ENCODE peak calls at places on chromosomes 12 and 14, in ten cellular contexts. D, A, O, B, V, U, P, Q, S and Z are unnamed samples. For H3K4me1 and H3K9me3, the result is how much of the 10 kb centered on the place peaks cover.

GRCh38 chr12:108846320-108846719 is 11.1 kb downstream of the SSH1 start:
- DNase-seq in D (no peak), A (no peak), O (no peak), B (peak), V (no peak), U (no peak), P (no peak), Q (peak), S (no peak), Z (no peak)

GRCh38 chr12:55188974-55189556 is 31.8 kb upstream of the OR10A7 start:
- DNase-seq in D (peak), A (peak), O (peak), B (peak), V (no peak), U (peak), P (no peak), Q (no peak), S (peak), Z (no peak)

GRCh38 chr12:130696377-130696776 is 19.7 kb downstream of the RIMBP2 start:
- DNase-seq in D (no peak), A (no peak), O (no peak), B (no peak), V (no peak), U (no peak), P (no peak), Q (no peak), S (no peak), Z (no peak)

GRCh38 chr14:63840981-63841380 is 11.8 kb upstream of the SYNE2 start:
- DNase-seq in D (peak), A (peak), O (no peak), B (no peak), V (no peak), U (no peak), P (no peak), Q (no peak), S (peak), Z (peak)

GRCh38 chr14:31090872-31091764 is 64.9 kb upstream of the STRN3 start:
- DNase-seq in D (no peak), A (no peak), O (peak), B (peak), V (no peak), U (peak), P (peak), Q (peak), S (no peak), Z (no peak)

GRCh38 chr12:75665216-75665615 is 153.8 kb upstream of the KRR1 start:
- DNase-seq in D (no peak), A (no peak), O (no peak), B (peak), V (no peak), U (peak), P (no peak), Q (no peak), S (no peak), Z (no peak)

GRCh38 chr12:131735863-131736806 is 25.2 kb downstream of the SFSWAP start:
- DNase-seq in D (no peak), A (no peak), O (no peak), B (no peak), V (no peak), U (no peak), P (no peak), Q (peak), S (no peak), Z (no peak)

GRCh38 chr12:120588371-120588770 is 7.2 kb upstream of the POP5 start:
- DNase-seq in D (no peak), A (no peak), O (no peak), B (no peak), V (no peak), U (no peak), P (no peak), Q (no peak), S (no peak), Z (no peak)

GRCh38 chr12:108921946-108922345 is 42.1 kb downstream of the DAO start:
- DNase-seq in D (no peak), A (no peak), O (no peak), B (no peak), V (no peak), U (no peak), P (no peak), Q (no peak), S (no peak), Z (no peak)

GRCh38 chr14:68784298-68784910 is 8.5 kb downstream of the ZFP36L1 start:
- DNase-seq in D (no peak), A (peak), O (no peak), B (peak), V (peak), U (peak), P (no peak), Q (peak), S (no peak), Z (no peak)

GRCh38 chr14:22564463-22564862 is 24.6 kb downstream of the DAD1 start:
- DNase-seq in D (no peak), A (no peak), O (no peak), B (no peak), V (no peak), U (no peak), P (no peak), Q (no peak), S (no peak), Z (no peak)
- H3K4me1 ChIP-seq in D (half or more), A (half or more), O (under half), B (under half), V (under half), U (under half), P (under half), Q (under half), S (under half), Z (half or more)

GRCh38 chr14:104039214-104039613 is 46.3 kb upstream of the ASPG start:
- DNase-seq in D (no peak), A (no peak), O (no peak), B (no peak), V (no peak), U (no peak), P (no peak), Q (no peak), S (no peak), Z (no peak)

GRCh38 chr14:104036250-104036649 is 49.2 kb upstream of the ASPG start:
- DNase-seq in D (no peak), A (no peak), O (no peak), B (no peak), V (no peak), U (no peak), P (no peak), Q (peak), S (no peak), Z (no peak)

GRCh38 chr14:104037074-104037473 is 48.4 kb upstream of the ASPG start:
- DNase-seq in D (no peak), A (no peak), O (no peak), B (no peak), V (no peak), U (no peak), P (no peak), Q (no peak), S (no peak), Z (no peak)

GRCh38 chr14:104037903-104038302 is 47.6 kb upstream of the ASPG start:
- DNase-seq in D (no peak), A (no peak), O (peak), B (no peak), V (no peak), U (no peak), P (no peak), Q (no peak), S (no peak), Z (no peak)

DNA sequence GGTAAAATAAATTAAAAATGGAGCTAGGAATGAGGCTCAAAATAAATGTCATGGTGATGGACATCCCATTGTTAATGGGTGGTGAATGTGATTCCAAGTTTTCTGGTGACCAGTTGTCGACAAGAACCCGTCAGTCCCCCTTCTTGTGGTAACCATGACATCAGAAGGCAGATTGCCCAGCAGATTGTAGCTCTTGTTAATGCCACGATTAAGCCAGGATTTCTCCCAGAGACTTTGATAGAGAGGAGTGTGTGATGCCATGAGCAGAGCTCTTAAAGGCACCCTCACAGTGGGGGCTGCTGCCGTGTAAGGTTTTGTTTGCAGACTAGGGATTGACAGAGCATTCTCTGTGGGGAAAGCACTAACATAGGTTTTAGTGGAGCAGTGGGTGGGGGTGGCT is 50.2 kb upstream of the ASPG start:
- DNase-seq in D (no peak), A (no peak), O (no peak), B (no peak), V (no peak), U (peak), P (no peak), Q (no peak), S (no peak), Z (no peak)
- H3K4me3 ChIP-seq in D (no peak), A (no peak), O (no peak), B (no peak), V (no peak), U (no peak), P (no peak), Q (no peak), S (no peak), Z (no peak)

GRCh38 chr12:34406228-34406995 is 384.1 kb downstream of the ALG10 start:
- DNase-seq in D (no peak), A (no peak), O (no peak), B (no peak), V (peak), U (no peak), P (peak), Q (peak), S (no peak), Z (peak)

GRCh38 chr12:34407813-34408212 is 385.5 kb downstream of the ALG10 start:
- DNase-seq in D (no peak), A (no peak), O (no peak), B (no peak), V (no peak), U (no peak), P (no peak), Q (no peak), S (no peak), Z (no peak)

GRCh38 chr12:34405286-34406227 is 383.3 kb downstream of the ALG10 start:
- DNase-seq in D (no peak), A (no peak), O (no peak), B (no peak), V (peak), U (no peak), P (peak), Q (peak), S (no peak), Z (peak)

GRCh38 chr12:34404377-34405285 is 382.3 kb downstream of the ALG10 start:
- DNase-seq in D (no peak), A (no peak), O (no peak), B (no peak), V (peak), U (no peak), P (peak), Q (peak), S (no peak), Z (peak)

DNA sequence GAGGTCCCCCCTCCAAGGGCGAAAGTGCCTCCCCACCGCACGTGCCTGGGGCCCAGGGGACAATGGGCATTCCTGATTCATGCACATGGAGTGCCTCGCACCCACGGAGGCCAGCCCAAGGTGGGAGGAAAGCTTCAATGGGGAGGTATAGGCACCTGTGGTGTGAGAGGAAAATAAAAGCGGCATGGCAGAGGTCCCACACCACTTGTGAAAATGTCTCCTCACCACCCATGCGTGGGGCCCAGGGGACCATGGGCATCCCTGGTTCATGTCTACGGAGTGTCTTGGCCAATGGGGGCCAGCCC is 384.7 kb downstream of the ALG10 start:
- DNase-seq in D (no peak), A (no peak), O (no peak), B (no peak), V (peak), U (no peak), P (no peak), Q (peak), S (no peak), Z (peak)
- H3K9me3 ChIP-seq in D (under half), A (half or more), O (under half), B (under half), V (under half), U (under half), P (half or more), Q (under half), S (under half), Z (half or more)

GRCh38 chr14:99564256-99564902 is 39.6 kb downstream of the CCDC85C start:
- DNase-seq in D (no peak), A (no peak), O (peak), B (peak), V (no peak), U (peak), P (peak), Q (peak), S (no peak), Z (no peak)

GRCh38 chr14:99566009-99566389 is 38.0 kb downstream of the CCDC85C start:
- DNase-seq in D (no peak), A (no peak), O (no peak), B (no peak), V (no peak), U (no peak), P (no peak), Q (no peak), S (no peak), Z (no peak)

GRCh38 chr14:99563749-99564129 is 40.3 kb downstream of the CCDC85C start:
- DNase-seq in D (no peak), A (no peak), O (no peak), B (no peak), V (no peak), U (no peak), P (no peak), Q (no peak), S (no peak), Z (no peak)

GRCh38 chr14:99565383-99565782 is 38.6 kb downstream of the CCDC85C start:
- DNase-seq in D (no peak), A (no peak), O (no peak), B (no peak), V (no peak), U (no peak), P (no peak), Q (no peak), S (no peak), Z (no peak)

DNA sequence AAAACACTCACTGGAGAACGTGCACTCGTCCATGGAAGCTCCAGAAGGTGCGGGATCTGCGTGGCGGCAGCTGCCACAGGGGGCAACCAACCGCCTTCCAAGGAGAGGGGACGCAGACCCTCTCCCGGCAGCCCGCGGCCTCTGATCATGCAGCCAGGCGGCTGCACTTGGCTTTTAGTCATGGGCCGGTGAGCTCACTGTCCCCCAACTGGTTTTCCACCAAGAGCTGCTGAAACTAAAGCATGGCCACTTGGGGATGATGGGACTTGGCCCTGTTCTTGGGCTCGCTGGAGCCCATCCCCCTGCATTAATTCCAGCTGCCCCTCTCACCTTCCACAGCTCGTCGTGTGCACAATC is 39.1 kb downstream of the CCDC85C start:
- DNase-seq in D (no peak), A (no peak), O (no peak), B (no peak), V (no peak), U (no peak), P (no peak), Q (no peak), S (no peak), Z (no peak)
- H3K4me1 ChIP-seq in D (under half), A (under half), O (half or more), B (under half), V (half or more), U (under half), P (under half), Q (half or more), S (half or more), Z (half or more)

GRCh38 chr14:75044322-75044721 is 6.9 kb downstream of the MLH3 start:
- DNase-seq in D (no peak), A (no peak), O (peak), B (peak), V (no peak), U (peak), P (no peak), Q (no peak), S (no peak), Z (no peak)

GRCh38 chr14:75042040-75042439 is 9.2 kb downstream of the MLH3 start:
- DNase-seq in D (no peak), A (no peak), O (no peak), B (no peak), V (no peak), U (peak), P (no peak), Q (no peak), S (no peak), Z (no peak)

GRCh38 chr14:75040497-75040896 is 10.8 kb downstream of the MLH3 start:
- DNase-seq in D (no peak), A (no peak), O (no peak), B (no peak), V (no peak), U (no peak), P (no peak), Q (no peak), S (no peak), Z (no peak)

GRCh38 chr14:75040959-75041358 is 10.3 kb downstream of the MLH3 start:
- DNase-seq in D (no peak), A (no peak), O (no peak), B (no peak), V (no peak), U (no peak), P (no peak), Q (no peak), S (no peak), Z (no peak)

GRCh38 chr14:75041613-75042012 is 9.7 kb downstream of the MLH3 start:
- DNase-seq in D (no peak), A (no peak), O (no peak), B (no peak), V (no peak), U (no peak), P (no peak), Q (no peak), S (no peak), Z (no peak)
- H3K4me3 ChIP-seq in D (no peak), A (no peak), O (no peak), B (no peak), V (no peak), U (no peak), P (no peak), Q (no peak), S (no peak), Z (no peak)

DNA sequence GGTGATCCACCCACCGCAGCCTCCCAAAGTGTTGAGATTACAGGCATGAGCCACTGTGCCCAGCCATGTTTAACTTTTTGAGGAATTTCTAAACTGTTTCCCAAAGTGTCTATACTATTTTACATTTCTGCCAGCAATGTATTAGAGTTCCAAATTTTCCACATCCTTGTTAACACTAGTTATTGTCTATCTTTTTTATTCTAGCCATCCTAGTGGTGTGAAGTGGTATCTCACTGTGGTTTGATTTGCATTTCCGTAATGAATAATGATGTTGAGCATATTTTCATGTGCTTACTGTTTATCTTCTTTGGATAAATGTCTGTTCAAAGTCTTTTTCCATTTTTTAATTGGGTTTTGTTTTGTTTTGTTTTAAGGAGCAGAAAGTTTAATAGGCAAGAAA is 14.7 kb downstream of the TXNRD1 start:
- DNase-seq in D (no peak), A (no peak), O (no peak), B (no peak), V (no peak), U (no peak), P (no peak), Q (no peak), S (no peak), Z (no peak)
- H3K9me3 ChIP-seq in D (under half), A (under half), O (under half), B (under half), V (under half), U (under half), P (under half), Q (under half), S (under half), Z (under half)